ENCODE peak calls at places on chromosome 4, in six cellular contexts. W is IMR-90, D is mesenchymal stem cell, V is mesendoderm, M is trophoblast cell, A is H1. Y is an unnamed sample. For H3K36me3, the result is how much of the 10 kb centered on the place peaks cover.

GRCh38 chr4:21366312-21366711 is 582.3 kb downstream of the KCNIP4 start:
- DNase-seq in W (no peak), D (no peak), V (peak), M (no peak), A (peak), Y (no peak)

GRCh38 chr4:126697748-126698147 is 935.0 kb upstream of the INTU start:
- DNase-seq in W (peak), D (no peak), V (no peak), M (no peak), A (no peak), Y (no peak)

GRCh38 chr4:141131738-141132688 is 1.3 kb downstream of the RNF150 start:
- DNase-seq in W (peak), D (peak), V (peak), M (peak), A (no peak), Y (peak)

GRCh38 chr4:148565801-148566200 is 123.6 kb upstream of the NR3C2 start:
- DNase-seq in W (no peak), D (no peak), V (no peak), M (no peak), A (no peak), Y (no peak)

GRCh38 chr4:82811838-82812672 is 13.5 kb upstream of the SCD5 start:
- DNase-seq in W (peak), D (peak), V (peak), M (no peak), A (no peak), Y (peak)

GRCh38 chr4:616911-617643 is 8.3 kb upstream of the PDE6B start:
- DNase-seq in W (no peak), D (no peak), V (no peak), M (no peak), A (no peak), Y (no peak)

GRCh38 chr4:67082746-67083145 is 462.6 kb downstream of the CENPC start:
- DNase-seq in W (no peak), D (no peak), V (no peak), M (no peak), A (no peak), Y (no peak)

GRCh38 chr4:8225704-8226443 is 26.8 kb downstream of the SH3TC1 start:
- DNase-seq in W (no peak), D (no peak), V (peak), M (no peak), A (no peak), Y (no peak)

GRCh38 chr4:140645614-140646412 is 77.1 kb upstream of the UCP1 start:
- DNase-seq in W (peak), D (peak), V (no peak), M (no peak), A (no peak), Y (no peak)

GRCh38 chr4:131609039-131609438 is 1540.1 kb upstream of the PCDH10 start:
- DNase-seq in W (no peak), D (peak), V (no peak), M (no peak), A (no peak), Y (no peak)

GRCh38 chr4:17517664-17518063 is 2.7 kb downstream of the CLRN2 start:
- DNase-seq in W (no peak), D (no peak), V (peak), M (no peak), A (no peak), Y (no peak)

GRCh38 chr4:23888421-23889319 is 1.2 kb downstream of the PPARGC1A start:
- DNase-seq in W (peak), D (peak), V (no peak), M (peak), A (no peak), Y (no peak)

GRCh38 chr4:17812125-17812524 is 1.3 kb downstream of the NCAPG start:
- DNase-seq in W (no peak), D (no peak), V (no peak), M (no peak), A (no peak), Y (no peak)

GRCh38 chr4:768076-768475 is 57.9 kb downstream of the CPLX1 start:
- DNase-seq in W (no peak), D (no peak), V (no peak), M (no peak), A (no peak), Y (no peak)

GRCh38 chr4:171924761-171925376 is 111.7 kb downstream of the GALNTL6 start:
- DNase-seq in W (no peak), D (no peak), V (peak), M (no peak), A (no peak), Y (no peak)

GRCh38 chr4:108926058-108926457 is 163.2 kb upstream of the ETNPPL start:
- DNase-seq in W (peak), D (peak), V (no peak), M (no peak), A (no peak), Y (no peak)

GRCh38 chr4:30842142-30842541 is 122.0 kb downstream of the PCDH7 start:
- DNase-seq in W (no peak), D (no peak), V (no peak), M (no peak), A (no peak), Y (no peak)

GRCh38 chr4:10122236-10122932 is 5.8 kb upstream of the WDR1 start:
- DNase-seq in W (no peak), D (no peak), V (no peak), M (peak), A (no peak), Y (no peak)

GRCh38 chr4:7970031-7970946 is 30.6 kb upstream of the AFAP1 start:
- DNase-seq in W (peak), D (peak), V (peak), M (peak), A (no peak), Y (no peak)

GRCh38 chr4:128871948-128872347 is 62.4 kb downstream of the JADE1 start:
- DNase-seq in W (peak), D (peak), V (no peak), M (peak), A (no peak), Y (no peak)

GRCh38 chr4:5812506-5813229 is 80.2 kb downstream of the CRMP1 start:
- DNase-seq in W (peak), D (peak), V (peak), M (peak), A (no peak), Y (peak)

GRCh38 chr4:71270901-71271300 is 67.9 kb upstream of the SLC4A4 start:
- DNase-seq in W (peak), D (peak), V (peak), M (peak), A (no peak), Y (peak)

GRCh38 chr4:61877893-61878292 is 677.8 kb downstream of the ADGRL3 start:
- DNase-seq in W (no peak), D (peak), V (no peak), M (no peak), A (no peak), Y (no peak)

GRCh38 chr4:181502611-181503010 is 740.6 kb upstream of the TENM3 start:
- DNase-seq in W (no peak), D (no peak), V (no peak), M (no peak), A (no peak), Y (no peak)

GRCh38 chr4:3212391-3213100 is 36.4 kb upstream of the MSANTD1 start:
- DNase-seq in W (no peak), D (no peak), V (no peak), M (no peak), A (no peak), Y (no peak)
- H3K36me3 ChIP-seq in W (half or more), D (half or more), V (under half), M (half or more), A (under half), Y (half or more)

DNA sequence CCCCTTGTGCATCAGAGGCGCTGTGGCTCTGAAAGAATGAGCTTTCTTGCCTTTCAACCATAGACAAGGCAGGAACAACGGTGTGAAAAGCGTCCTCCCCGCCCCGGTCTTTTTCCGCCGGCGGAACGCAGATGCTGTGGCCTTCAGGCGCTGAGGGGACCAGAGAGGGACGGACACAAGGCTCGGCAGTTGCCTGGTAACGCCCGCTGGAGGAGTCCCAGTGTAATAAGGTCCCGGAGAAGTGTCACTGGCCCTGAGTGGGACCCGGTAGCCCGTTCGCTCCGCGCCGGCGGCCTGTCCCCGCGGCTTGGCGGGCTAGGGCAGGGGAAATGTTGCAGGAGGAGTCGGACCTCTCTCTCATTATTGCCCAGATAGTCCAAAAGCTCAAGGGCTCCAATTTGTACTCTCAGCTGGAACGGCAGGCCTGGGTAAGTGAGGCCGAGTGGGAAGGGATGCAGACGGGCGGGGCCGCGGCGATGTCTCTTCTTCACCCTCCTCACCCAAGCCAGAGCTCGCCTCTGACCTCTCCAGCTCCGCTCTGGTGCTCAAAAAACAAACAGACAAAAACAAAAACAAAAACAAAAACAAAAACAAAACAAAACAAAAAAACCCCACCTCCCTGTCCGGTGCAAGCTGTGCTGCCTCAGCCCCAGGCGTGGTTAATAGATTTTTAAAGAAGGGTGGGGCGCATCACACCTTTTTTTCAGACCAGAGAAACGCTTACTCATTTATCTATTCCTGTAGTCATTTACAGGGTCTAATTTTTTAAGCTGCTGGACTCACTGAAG is at the start of gene TBC1D19:
- DNase-seq in W (peak), D (peak), V (peak), M (peak), A (peak), Y (peak)
- H2BK5ac ChIP-seq in W (peak), D (no peak), V (no peak), M (no peak), A (peak), Y (no peak)

DNA sequence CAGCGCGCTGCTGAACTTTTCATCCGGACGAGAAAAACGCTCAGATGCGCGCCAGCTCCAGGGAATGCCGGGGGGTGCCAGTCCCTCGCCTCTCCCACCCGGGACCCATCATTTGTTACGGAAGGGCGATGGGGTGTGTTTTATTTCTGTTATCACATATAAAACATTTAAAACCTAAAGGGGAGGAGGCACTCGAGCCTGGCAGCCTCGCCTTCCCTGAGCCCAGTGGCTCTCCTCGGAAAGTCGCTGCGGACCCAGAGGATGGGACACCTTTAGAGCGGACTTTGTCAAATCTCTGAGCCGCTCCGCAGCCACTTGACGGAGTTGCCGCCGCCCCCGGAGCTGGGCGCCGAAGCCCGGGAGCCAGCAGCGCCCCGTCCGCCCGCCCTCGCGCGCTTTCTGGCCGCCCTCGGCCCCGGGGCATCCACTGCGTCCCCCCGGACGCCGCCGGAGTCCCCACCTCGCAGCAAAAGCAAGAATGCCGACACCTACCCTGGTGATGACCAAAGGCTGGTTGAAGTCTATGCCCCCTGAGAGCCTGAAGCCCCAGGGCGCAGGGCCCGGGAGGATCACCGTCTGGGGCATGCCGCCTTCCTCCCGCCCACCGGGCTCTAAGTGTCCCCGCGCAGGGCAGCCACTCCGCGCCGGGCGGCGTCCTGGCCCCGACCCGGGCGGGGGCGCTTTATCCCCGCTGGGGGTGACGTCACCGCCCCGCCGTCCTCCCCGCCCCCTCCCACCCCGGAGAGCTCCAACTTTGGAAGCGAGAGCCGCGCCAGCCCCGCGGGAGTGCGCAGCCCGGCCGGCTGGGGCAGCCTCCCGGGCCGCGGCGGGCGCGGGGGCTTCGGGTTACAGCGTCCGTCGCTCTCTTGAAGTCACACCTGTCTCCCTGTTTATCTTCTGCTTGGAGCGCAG is at the start of gene PDLIM3:
- DNase-seq in W (peak), D (peak), V (peak), M (peak), A (no peak), Y (peak)
- H3K36me3 ChIP-seq in W (under half), D (under half), V (under half), M (under half), A (under half), Y (under half)

GRCh38 chr4:122796801-122797404 is 29.7 kb upstream of the FGF2 start:
- DNase-seq in W (peak), D (no peak), V (peak), M (no peak), A (peak), Y (no peak)
- H2BK5ac ChIP-seq in W (peak), D (no peak), V (peak), M (no peak), A (peak), Y (no peak)

DNA sequence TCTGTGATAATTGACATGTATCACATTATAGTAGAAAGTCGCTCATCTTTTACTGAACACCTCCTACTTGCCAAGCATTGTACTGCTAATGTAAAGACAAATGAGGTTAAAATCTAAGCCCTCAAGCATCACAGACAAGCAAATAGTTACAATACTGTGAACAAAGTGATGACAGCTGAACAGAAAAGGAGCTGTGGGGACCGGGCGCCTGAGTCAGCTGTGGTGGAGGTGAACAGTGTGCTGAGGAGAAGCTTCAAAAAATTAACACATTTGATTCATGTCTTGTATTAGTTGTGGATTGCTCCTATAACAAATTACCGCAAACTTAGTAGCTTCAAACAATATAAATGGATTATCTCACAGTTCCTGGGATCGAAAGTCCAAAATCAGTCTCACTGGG is 124.3 kb downstream of the MAPK10 start:
- DNase-seq in W (no peak), D (no peak), V (no peak), M (no peak), A (no peak), Y (no peak)
- H3K36me3 ChIP-seq in W (under half), D (under half), V (under half), M (under half), A (under half), Y (under half)

DNA sequence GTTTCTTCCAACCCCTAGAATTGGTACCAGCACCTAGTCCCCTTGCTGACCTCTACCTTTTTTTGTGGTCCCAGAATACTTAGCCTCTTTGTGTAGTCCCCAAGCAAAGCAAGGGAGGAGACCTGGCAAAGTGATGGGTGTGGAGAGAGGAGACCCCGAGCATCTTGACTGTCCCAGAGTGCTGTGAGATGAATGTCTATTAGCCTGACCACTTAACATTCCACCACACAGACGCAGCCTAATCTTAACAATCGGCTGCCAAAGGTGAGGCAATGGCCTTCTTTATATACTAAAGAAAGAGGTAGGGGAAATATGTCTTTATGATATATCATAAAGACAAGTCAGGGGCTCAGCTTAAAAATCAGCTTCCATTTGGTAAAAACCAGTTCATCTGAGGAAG is 55.9 kb downstream of the TRIM2 start:
- DNase-seq in W (no peak), D (peak), V (peak), M (no peak), A (no peak), Y (no peak)
- H2BK5ac ChIP-seq in W (no peak), D (no peak), V (no peak), M (no peak), A (peak), Y (no peak)

GRCh38 chr4:185510803-185511202 is 24.5 kb downstream of the PDLIM3 start:
- DNase-seq in W (no peak), D (no peak), V (peak), M (no peak), A (no peak), Y (no peak)

GRCh38 chr4:185512516-185512915 is 22.8 kb downstream of the PDLIM3 start:
- DNase-seq in W (peak), D (peak), V (no peak), M (no peak), A (no peak), Y (no peak)

GRCh38 chr4:185515248-185515647 is 20.1 kb downstream of the PDLIM3 start:
- DNase-seq in W (no peak), D (no peak), V (no peak), M (no peak), A (no peak), Y (no peak)

GRCh38 chr4:185514182-185514697 is 21.1 kb downstream of the PDLIM3 start:
- DNase-seq in W (no peak), D (no peak), V (no peak), M (no peak), A (no peak), Y (no peak)

DNA sequence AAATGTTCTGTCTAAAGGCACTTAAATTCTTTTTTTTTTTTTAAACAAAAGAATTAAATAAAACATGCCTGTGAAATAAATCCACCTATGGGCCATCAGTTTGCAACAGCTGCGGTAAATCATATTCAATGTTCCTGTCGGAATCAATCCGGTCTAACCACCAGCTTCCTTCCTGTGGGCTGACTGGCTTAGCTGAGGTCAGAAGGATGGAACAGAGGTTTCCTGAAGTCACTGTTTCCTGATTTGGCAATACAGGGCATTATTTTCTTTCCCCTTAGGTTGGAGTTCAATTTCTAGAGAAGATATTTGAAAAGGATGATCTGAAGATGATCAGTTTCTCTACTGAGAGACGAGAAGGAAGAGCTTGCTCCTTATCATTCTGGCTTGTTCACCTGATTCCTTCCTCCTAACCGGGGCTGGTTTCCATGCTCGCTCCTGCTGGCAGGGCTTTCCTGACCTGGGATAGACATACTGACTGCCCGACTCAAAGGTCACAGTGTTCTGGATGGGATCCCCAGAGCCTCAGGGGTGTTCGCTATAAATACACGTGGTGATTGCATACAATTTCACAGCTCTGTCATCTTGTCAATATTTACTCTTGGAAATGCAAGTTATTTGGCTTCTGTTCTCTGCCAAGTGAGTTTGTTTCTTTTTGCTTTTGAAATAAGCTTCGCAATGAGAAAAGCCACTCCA is 21.7 kb downstream of the PDLIM3 start:
- DNase-seq in W (peak), D (peak), V (no peak), M (no peak), A (no peak), Y (no peak)
- H3K36me3 ChIP-seq in W (under half), D (under half), V (under half), M (under half), A (under half), Y (under half)

GRCh38 chr4:123505077-123505456 is 108.5 kb downstream of the SPRY1 start:
- DNase-seq in W (peak), D (peak), V (peak), M (no peak), A (no peak), Y (no peak)

GRCh38 chr4:123510666-123511065 is 114.1 kb downstream of the SPRY1 start:
- DNase-seq in W (no peak), D (no peak), V (no peak), M (peak), A (no peak), Y (no peak)

GRCh38 chr4:123503698-123504389 is 107.2 kb downstream of the SPRY1 start:
- DNase-seq in W (no peak), D (no peak), V (no peak), M (peak), A (no peak), Y (no peak)

GRCh38 chr4:123505457-123506310 is 109.1 kb downstream of the SPRY1 start:
- DNase-seq in W (peak), D (peak), V (peak), M (peak), A (peak), Y (peak)

GRCh38 chr4:123506311-123506685 is 109.7 kb downstream of the SPRY1 start:
- DNase-seq in W (no peak), D (no peak), V (peak), M (no peak), A (no peak), Y (no peak)
- H2BK5ac ChIP-seq in W (no peak), D (peak), V (peak), M (no peak), A (peak), Y (no peak)

Y was measured in neuronal stem cell.